ENCODE peak calls at places on chromosomes 4 and X, in five cellular contexts. D, V, Y, C and J are unnamed samples.

GRCh38 chrX:133287860-133288259 is 69.7 kb upstream of the TFDP3 start:
- DNase-seq in D (no peak), V (no peak), Y (peak; percentile 62), C (no peak), J (no peak)

GRCh38 chrX:40095588-40096394 is 2.0 kb downstream of the BCOR start:
- DNase-seq in D (no peak), V (no peak), Y (no peak), C (no peak), J (no peak)

GRCh38 chrX:118569676-118570075 is 74.1 kb downstream of the DOCK11 start:
- DNase-seq in D (no peak), V (no peak), Y (no peak), C (no peak), J (no peak)

GRCh38 chrX:148416142-148416541 is 84.3 kb upstream of the AFF2 start:
- DNase-seq in D (no peak), V (no peak), Y (no peak), C (no peak), J (no peak)

GRCh38 chr4:19497692-19498091 is 754.0 kb upstream of the SLIT2 start:
- DNase-seq in D (no peak), V (no peak), Y (no peak), C (no peak), J (no peak)

GRCh38 chrX:103756736-103757135 is 19.9 kb upstream of the PLP1 start:
- DNase-seq in D (no peak), V (no peak), Y (no peak), C (no peak), J (no peak)

GRCh38 chrX:19765628-19766027 is 121.8 kb downstream of the SH3KBP1 start:
- DNase-seq in D (no peak), V (no peak), Y (peak; percentile 28), C (no peak), J (no peak)

GRCh38 chrX:16970977-16971376 is 24.5 kb downstream of the REPS2 start:
- DNase-seq in D (no peak), V (no peak), Y (no peak), C (no peak), J (no peak)

GRCh38 chr4:73735231-73735630 is 5.1 kb upstream of the CXCL8 start:
- DNase-seq in D (no peak), V (no peak), Y (no peak), C (peak; percentile 79), J (no peak)

GRCh38 chrX:13254076-13254785 is 65.6 kb downstream of the ATXN3L start:
- DNase-seq in D (peak; percentile 56), V (no peak), Y (peak; percentile 8), C (peak; percentile 56), J (no peak)

GRCh38 chr4:75025432-75025831 is 92.5 kb downstream of the PARM1 start:
- DNase-seq in D (no peak), V (no peak), Y (no peak), C (no peak), J (no peak)

GRCh38 chr4:183758006-183758734 is 99.1 kb downstream of the TRAPPC11 start:
- DNase-seq in D (peak; percentile 28), V (peak; percentile 77), Y (no peak), C (no peak), J (no peak)

GRCh38 chrX:66007851-66008250 is 32.0 kb downstream of the VSIG4 start:
- DNase-seq in D (no peak), V (no peak), Y (no peak), C (no peak), J (no peak)

GRCh38 chrX:40628506-40628905 is 5.3 kb downstream of the MPC1L start:
- DNase-seq in D (no peak), V (no peak), Y (no peak), C (no peak), J (no peak)

GRCh38 chr4:143307536-143307935 is 29.1 kb upstream of the GAB1 start:
- DNase-seq in D (no peak), V (no peak), Y (no peak), C (no peak), J (no peak)

GRCh38 chr4:184313058-184313709 is 95.5 kb upstream of the ENPP6 start:
- DNase-seq in D (no peak), V (no peak), Y (no peak), C (no peak), J (no peak)

GRCh38 chrX:53077207-53078197 is 4.7 kb upstream of the TSPYL2 start:
- DNase-seq in D (no peak), V (no peak), Y (no peak), C (no peak), J (no peak)

GRCh38 chr4:101192244-101192643 is 155.1 kb downstream of the PPP3CA start:
- DNase-seq in D (no peak), V (no peak), Y (peak; percentile 69), C (no peak), J (no peak)

GRCh38 chrX:56728752-56729151 is 291 bp upstream of the NBDY start:
- DNase-seq in D (peak; percentile 2), V (no peak), Y (no peak), C (no peak), J (peak; percentile 4)

GRCh38 chrX:7414753-7415152 is 266.8 kb upstream of the PUDP start:
- DNase-seq in D (no peak), V (no peak), Y (no peak), C (no peak), J (no peak)

GRCh38 chrX:71107762-71108360 is 1.3 kb upstream of the CXorf65 start:
- DNase-seq in D (no peak), V (no peak), Y (no peak), C (no peak), J (no peak)

GRCh38 chrX:133151320-133151719 is 54.4 kb upstream of the USP26 start:
- DNase-seq in D (no peak), V (no peak), Y (peak; percentile 8), C (no peak), J (no peak)

GRCh38 chr4:6107114-6107791 is 89.0 kb upstream of the C4orf50 start:
- DNase-seq in D (no peak), V (no peak), Y (no peak), C (no peak), J (no peak)

GRCh38 chr4:101020956-101021355 is 326.4 kb downstream of the PPP3CA start:
- DNase-seq in D (no peak), V (no peak), Y (no peak), C (peak; percentile 53), J (no peak)

GRCh38 chrX:153626863-153627674 is 19.9 kb upstream of the DUSP9 start:
- DNase-seq in D (no peak), V (no peak), Y (peak; percentile 88), C (no peak), J (no peak)

GRCh38 chr4:58603951-58604350 is 1493.8 kb upstream of the IGFBP7 start:
- DNase-seq in D (no peak), V (no peak), Y (no peak), C (no peak), J (no peak)

GRCh38 chr4:76640252-76640925 is 205.4 kb downstream of the SHROOM3 start:
- DNase-seq in D (no peak), V (peak; percentile 14), Y (no peak), C (no peak), J (no peak)

GRCh38 chrX:45749375-45749774 is 548.7 kb upstream of the DIPK2B start:
- DNase-seq in D (no peak), V (no peak), Y (no peak), C (no peak), J (no peak)

GRCh38 chr4:26223160-26223559 is 97.7 kb upstream of the RBPJ start:
- DNase-seq in D (no peak), V (no peak), Y (no peak), C (no peak), J (no peak)

GRCh38 chr4:7154351-7154981 is 37.9 kb upstream of the SORCS2 start:
- DNase-seq in D (no peak), V (no peak), Y (no peak), C (no peak), J (no peak)

GRCh38 chr4:175308236-175308635 is 390.1 kb downstream of the ADAM29 start:
- DNase-seq in D (no peak), V (no peak), Y (no peak), C (no peak), J (no peak)

GRCh38 chrX:15749642-15750610 is 11.9 kb downstream of the CA5B start:
- DNase-seq in D (no peak), V (no peak), Y (no peak), C (no peak), J (no peak)

GRCh38 chr4:87179751-87180150 is 40.7 kb downstream of the KLHL8 start:
- DNase-seq in D (no peak), V (no peak), Y (no peak), C (no peak), J (no peak)

GRCh38 chr4:173518419-173519102 is 11.5 kb downstream of the HAND2 start:
- DNase-seq in D (no peak), V (no peak), Y (no peak), C (no peak), J (no peak)

GRCh38 chr4:54513231-54513630 is 144.5 kb upstream of the KIT start:
- DNase-seq in D (no peak), V (no peak), Y (no peak), C (no peak), J (no peak)
- TF ChIP-seq ESRRA in D (no peak), V (no peak), Y (no peak), C (no peak), J (no peak)

DNA sequence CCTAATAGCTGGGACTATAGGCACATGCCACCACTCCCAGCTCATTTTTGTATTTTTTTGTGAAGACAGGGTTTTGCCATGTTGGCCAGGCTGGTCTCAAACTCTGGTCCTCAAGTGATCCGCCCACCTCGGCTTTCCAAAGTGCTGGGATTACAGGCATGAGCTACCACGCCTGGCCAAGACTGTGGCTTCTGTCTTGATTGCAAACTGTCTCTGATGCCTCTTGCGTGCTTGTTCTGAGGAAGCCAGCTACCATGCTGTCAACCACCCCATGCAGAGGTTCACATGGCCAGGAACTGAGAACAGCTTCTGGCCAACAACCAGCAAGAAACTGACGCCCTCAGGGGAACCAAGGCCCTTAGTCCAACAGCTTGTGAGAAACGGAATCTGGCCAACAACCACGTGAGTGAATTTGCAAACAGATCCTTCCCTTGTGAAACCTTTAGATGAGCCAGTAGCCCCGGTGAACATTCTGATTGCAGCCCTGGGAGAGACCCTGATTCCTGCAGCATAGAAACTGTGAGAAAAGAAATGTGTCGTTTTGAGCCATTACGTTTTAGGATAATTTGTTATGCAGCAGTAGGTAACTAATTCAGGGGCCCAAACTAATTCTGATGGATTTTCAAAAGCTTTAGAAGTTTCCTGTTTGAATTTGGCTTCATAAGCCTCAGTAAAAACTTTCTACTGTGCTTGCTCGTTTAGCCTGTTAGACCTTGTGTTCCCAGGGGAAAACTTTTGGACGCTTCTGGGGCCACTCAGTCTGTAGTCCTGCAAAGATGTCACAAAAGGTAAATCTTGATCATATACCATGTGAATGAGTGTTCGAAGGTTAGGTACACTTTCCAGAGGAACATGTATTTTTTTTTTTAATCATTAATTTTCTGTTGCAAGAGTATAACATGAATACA is 71.0 kb downstream of the SUPT20HL2 start:
- DNase-seq in D (no peak), V (no peak), Y (peak; percentile 9), C (peak; percentile 95), J (no peak)
- TF ChIP-seq ESRRA in D (no peak), V (no peak), Y (no peak), C (no peak), J (no peak)

DNA sequence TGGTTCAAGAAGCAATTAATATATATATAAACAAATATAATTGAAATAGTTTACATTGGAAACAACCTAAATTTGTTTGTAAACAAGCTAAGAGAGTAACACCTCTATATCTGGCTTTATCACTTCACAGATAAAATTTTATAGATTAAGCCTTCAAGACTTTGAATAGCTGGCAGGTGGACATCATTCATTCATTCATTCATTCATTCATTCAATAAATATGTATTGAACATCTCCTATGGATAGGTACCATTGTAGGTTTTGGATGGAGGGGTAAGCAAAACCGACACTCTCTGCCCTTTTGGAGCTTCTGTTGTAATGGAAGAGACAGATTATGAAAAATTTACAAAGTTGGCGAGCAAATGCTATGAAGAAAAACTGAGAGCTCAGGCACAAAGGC is 35.2 kb downstream of the GUCY1A1 start:
- DNase-seq in D (no peak), V (no peak), Y (no peak), C (no peak), J (no peak)
- TF ChIP-seq ESRRA in D (no peak), V (no peak), Y (no peak), C (no peak), J (no peak)

GRCh38 chr4:42478509-42478908 is 81.2 kb downstream of the SHISA3 start:
- DNase-seq in D (no peak), V (no peak), Y (no peak), C (no peak), J (no peak)
- TF ChIP-seq ESRRA in D (no peak), V (no peak), Y (no peak), C (no peak), J (no peak)